ENCODE peak calls at places on chromosomes 4 and X, in six cellular contexts. B is brain microvascular endothelial cell, V is AG04450, U is HCT116, O is hepatocyte, D is body of pancreas. T is an unnamed sample. For H3K27me3, the result is how much of the 10 kb centered on the place peaks cover.

GRCh38 chrX:53263597-53264094 is 17.7 kb downstream of the IQSEC2 start:
- DNase-seq in B (peak), V (no peak), U (peak), O (no peak), D (no peak), T (no peak)

GRCh38 chr4:14787894-14788293 is 214.4 kb upstream of the CPEB2 start:
- DNase-seq in B (no peak), V (no peak), U (no peak), O (peak), D (peak), T (no peak)

GRCh38 chr4:6746721-6747689 is 31.0 kb downstream of the BLOC1S4 start:
- DNase-seq in B (no peak), V (no peak), U (no peak), O (peak), D (peak), T (no peak)

GRCh38 chr4:34158883-34159282 is 2085.4 kb downstream of the ARAP2 start:
- DNase-seq in B (no peak), V (no peak), U (no peak), O (no peak), D (no peak), T (no peak)

GRCh38 chr4:23856630-23857029 is 33.2 kb downstream of the PPARGC1A start:
- DNase-seq in B (no peak), V (no peak), U (no peak), O (peak), D (peak), T (no peak)

GRCh38 chrX:136163694-136164093 is 16.4 kb downstream of the FHL1 start:
- DNase-seq in B (no peak), V (no peak), U (no peak), O (no peak), D (no peak), T (no peak)

GRCh38 chr4:7286798-7287197 is 94.5 kb downstream of the SORCS2 start:
- DNase-seq in B (no peak), V (no peak), U (no peak), O (no peak), D (no peak), T (no peak)

GRCh38 chr4:10640535-10641159 is 43.9 kb downstream of the CLNK start:
- DNase-seq in B (no peak), V (no peak), U (no peak), O (no peak), D (no peak), T (no peak)

GRCh38 chr4:183444953-183445543 is 612 bp downstream of the CDKN2AIP start:
- DNase-seq in B (no peak), V (no peak), U (no peak), O (no peak), D (no peak), T (no peak)

GRCh38 chrX:47189906-47190305 is 3.7 kb upstream of the UBA1 start:
- DNase-seq in B (no peak), V (no peak), U (no peak), O (no peak), D (no peak), T (no peak)

GRCh38 chr4:39987505-39987904 is 9.8 kb upstream of the PDS5A start:
- DNase-seq in B (no peak), V (no peak), U (no peak), O (peak), D (no peak), T (no peak)

GRCh38 chrX:132501606-132502005 is 12.8 kb upstream of the MBNL3 start:
- DNase-seq in B (no peak), V (no peak), U (no peak), O (no peak), D (no peak), T (no peak)

GRCh38 chr4:176601156-176601555 is 191.6 kb downstream of the VEGFC start:
- DNase-seq in B (peak), V (no peak), U (no peak), O (no peak), D (no peak), T (no peak)

GRCh38 chr4:82230310-82230709 is 143.5 kb downstream of the HNRNPD start:
- DNase-seq in B (no peak), V (no peak), U (no peak), O (no peak), D (no peak), T (no peak)
- H3K27ac ChIP-seq in B (no peak), V (no peak), U (no peak), O (no peak), D (no peak), T (no peak)

DNA sequence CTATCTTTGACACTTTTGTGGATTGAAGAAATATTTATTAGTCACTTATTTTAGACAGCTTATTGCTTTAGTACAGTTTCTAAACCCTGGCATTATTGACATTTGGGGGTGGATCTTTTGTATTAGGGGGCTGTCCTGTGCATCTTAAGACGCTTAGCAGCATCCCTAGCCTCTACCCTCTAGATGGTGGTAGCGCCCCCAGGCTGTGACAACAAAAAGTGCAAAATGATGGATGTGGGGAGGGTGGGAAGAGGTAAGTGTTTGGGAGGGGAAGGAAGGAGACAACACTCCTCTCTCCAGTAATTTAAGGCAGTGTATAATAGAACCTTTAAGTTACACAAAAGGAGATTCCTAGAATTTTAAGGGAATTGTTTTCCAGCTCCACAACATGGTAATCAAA is 1210.6 kb downstream of the C4orf33 start:
- DNase-seq in B (no peak), V (no peak), U (no peak), O (no peak), D (no peak), T (no peak)
- H3K27me3 ChIP-seq in B (under half), V (under half), U (under half), O (under half), D (under half), T (under half)

DNA sequence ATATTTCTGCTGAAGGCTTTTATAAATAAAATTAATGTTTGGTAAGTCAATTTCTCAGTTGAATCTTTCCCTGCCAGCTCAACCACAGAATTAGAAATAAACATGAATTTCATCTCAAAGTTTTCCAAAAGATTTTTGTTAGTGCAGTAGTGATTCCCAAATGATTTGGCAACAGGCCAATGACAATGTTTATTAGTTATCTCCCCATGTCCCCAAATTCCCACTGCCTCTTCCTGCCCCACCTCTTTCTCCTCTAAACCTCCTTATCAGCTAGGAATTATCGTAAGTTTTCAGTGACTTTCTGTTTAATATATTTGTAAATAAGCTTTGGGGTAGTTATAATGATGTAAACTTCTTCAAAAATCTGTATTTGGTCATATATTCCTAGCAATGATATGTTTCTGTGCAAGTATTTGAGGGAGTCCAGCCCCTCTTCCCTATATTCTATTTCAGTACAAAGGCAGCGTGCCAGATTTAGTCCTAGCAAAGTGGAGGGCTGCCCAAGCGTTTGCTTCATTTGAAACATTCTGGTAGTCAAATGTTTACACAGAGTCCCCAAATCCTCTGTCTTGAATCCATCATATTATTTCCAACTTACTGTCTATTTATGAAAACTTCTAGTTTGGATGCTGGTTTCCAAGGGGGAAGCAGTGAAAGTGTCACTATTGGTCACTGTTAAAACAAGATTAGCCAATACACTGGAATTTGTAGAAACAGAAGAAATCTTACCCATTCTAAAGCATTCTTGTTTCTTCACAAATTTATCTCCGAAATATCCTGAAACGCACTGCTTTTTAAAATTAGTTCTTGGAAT is 33.7 kb upstream of the ANKRD50 start:
- DNase-seq in B (peak), V (no peak), U (no peak), O (peak), D (no peak), T (no peak)
- TF ChIP-seq CTCF in B (no peak), V (no peak), U (no peak), O (no peak), D (no peak), T (no peak)

GRCh38 chr4:110854021-110854678 is 231.3 kb upstream of the PITX2 start:
- DNase-seq in B (peak), V (peak), U (no peak), O (no peak), D (no peak), T (no peak)
- H3K27ac ChIP-seq in B (no peak), V (no peak), U (no peak), O (no peak), D (no peak), T (no peak)

DNA sequence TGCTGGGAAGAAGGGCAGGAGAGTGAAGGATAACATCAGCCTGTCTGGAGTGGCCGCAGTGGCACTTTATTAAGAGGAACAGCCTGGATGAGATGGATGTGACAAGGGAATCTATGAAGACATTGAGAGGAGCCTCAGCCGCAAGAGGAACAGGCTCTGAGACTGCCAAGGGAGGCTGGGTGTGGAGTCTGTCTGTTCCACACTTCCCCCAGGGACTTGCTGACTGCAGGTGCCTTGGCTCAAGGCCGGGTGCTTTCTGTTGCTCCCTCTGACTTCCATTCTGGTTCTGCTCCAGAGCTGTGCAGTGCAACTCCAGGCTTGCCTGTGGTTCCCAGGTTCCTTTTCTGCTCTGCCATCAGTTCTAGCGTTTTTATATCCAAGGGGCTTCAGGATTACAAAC is 54.5 kb downstream of the FRMPD3 start:
- DNase-seq in B (no peak), V (no peak), U (no peak), O (no peak), D (no peak), T (no peak)
- H3K27me3 ChIP-seq in B (under half), V (under half), U (under half), O (under half), D (under half), T (under half)

GRCh38 chr4:92172203-92172602 is 131.6 kb upstream of the GRID2 start:
- DNase-seq in B (no peak), V (no peak), U (no peak), O (no peak), D (no peak), T (no peak)
- TF ChIP-seq CTCF in B (peak), V (peak), U (no peak), O (no peak), D (no peak), T (no peak)

DNA sequence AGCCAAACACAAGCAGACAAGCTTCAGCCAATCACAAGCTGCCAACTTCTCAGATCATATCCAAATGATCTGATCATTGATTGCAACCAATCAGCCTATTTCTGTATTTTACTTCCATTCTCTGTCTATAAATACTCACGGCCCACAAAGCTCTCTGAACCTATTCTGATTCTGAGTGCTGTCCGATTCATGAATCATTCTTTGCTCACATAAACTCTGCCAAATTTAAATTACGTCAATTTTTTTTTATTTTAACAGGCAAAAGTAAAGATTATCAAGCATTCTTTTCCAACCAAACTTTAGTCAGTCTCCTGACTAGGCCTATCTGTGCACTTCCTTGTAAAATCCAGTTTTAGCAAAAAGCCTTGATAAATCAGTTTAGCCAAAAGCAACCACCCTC is 1.8 kb upstream of the TCEANC start:
- DNase-seq in B (no peak), V (no peak), U (no peak), O (no peak), D (no peak), T (no peak)
- H3K27ac ChIP-seq in B (no peak), V (peak), U (no peak), O (peak), D (no peak), T (no peak)

DNA sequence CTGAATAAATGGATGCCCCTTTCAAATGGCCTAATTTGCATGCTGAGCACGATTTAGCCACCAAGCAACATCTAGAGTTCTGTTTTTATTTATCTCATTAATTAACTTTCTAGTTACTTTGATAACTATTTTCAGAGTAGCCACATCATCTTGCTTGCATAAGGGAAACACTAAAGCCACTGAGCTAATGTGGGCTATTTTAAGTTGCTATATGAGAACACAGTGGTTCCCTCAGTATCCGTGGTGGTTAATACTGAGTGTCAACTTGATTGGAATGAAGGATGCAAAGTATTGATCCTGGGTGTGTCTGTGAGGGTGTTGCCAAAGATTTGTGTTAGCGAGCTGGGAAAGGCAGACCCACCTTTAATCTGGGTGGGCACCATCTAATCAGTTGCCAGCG is 25.4 kb upstream of the HPSE start:
- DNase-seq in B (no peak), V (no peak), U (no peak), O (no peak), D (no peak), T (no peak)
- H3K27me3 ChIP-seq in B (under half), V (under half), U (under half), O (under half), D (under half), T (under half)